ENCODE peak calls at places on chromosomes 7 and 10, in four cellular contexts. Q, V, X and A are unnamed samples.

GRCh38 chr10:94205370-94205930 is 157.3 kb downstream of the NOC3L start:
- DNase-seq in V (no peak), Q (no peak), X (no peak), A (no peak)

GRCh38 chr7:52026140-52026539 is 709.5 kb upstream of the COBL start:
- DNase-seq in X (no peak), Q (no peak), V (no peak), A (no peak)

GRCh38 chr7:42144253-42145002 is 92.6 kb downstream of the GLI3 start:
- DNase-seq in V (no peak), Q (no peak), X (no peak), A (no peak)

GRCh38 chr10:72335394-72336258 is 19.1 kb downstream of the DNAJB12 start:
- DNase-seq in Q (no peak), X (no peak), V (no peak), A (no peak)

GRCh38 chr7:70434821-70435220 is 697.1 kb upstream of the GALNT17 start:
- DNase-seq in V (no peak), Q (no peak), X (no peak), A (no peak)

GRCh38 chr7:94394399-94395140 is at the start of gene COL1A2:
- DNase-seq in V (no peak), X (peak; percentile 16), Q (no peak), A (no peak)

GRCh38 chr7:62361-63116 is 129.8 kb upstream of the FAM20C start:
- DNase-seq in Q (no peak), X (no peak), V (no peak), A (no peak)

GRCh38 chr10:93947055-93947454 is 46.7 kb upstream of the PLCE1 start:
- DNase-seq in X (no peak), Q (peak; percentile 27), V (no peak), A (no peak)

GRCh38 chr10:1551636-1552338 is 185.5 kb downstream of the ADARB2 start:
- DNase-seq in Q (no peak), X (no peak), V (no peak), A (no peak)

GRCh38 chr10:78602201-78602917 is 466.4 kb upstream of the ZMIZ1 start:
- DNase-seq in Q (no peak), X (no peak), V (no peak), A (no peak)

GRCh38 chr10:60796481-60796880 is 18.2 kb downstream of the CDK1 start:
- DNase-seq in X (no peak), Q (no peak), V (no peak), A (no peak)

GRCh38 chr10:60797200-60797599 is 18.9 kb downstream of the CDK1 start:
- DNase-seq in X (no peak), V (no peak), Q (peak; percentile 32), A (no peak)

GRCh38 chr10:60798870-60799269 is 20.6 kb downstream of the CDK1 start:
- DNase-seq in Q (no peak), X (no peak), V (no peak), A (no peak)

GRCh38 chr10:60799971-60800370 is 21.7 kb downstream of the CDK1 start:
- DNase-seq in X (no peak), Q (no peak), V (no peak), A (no peak)

DNA sequence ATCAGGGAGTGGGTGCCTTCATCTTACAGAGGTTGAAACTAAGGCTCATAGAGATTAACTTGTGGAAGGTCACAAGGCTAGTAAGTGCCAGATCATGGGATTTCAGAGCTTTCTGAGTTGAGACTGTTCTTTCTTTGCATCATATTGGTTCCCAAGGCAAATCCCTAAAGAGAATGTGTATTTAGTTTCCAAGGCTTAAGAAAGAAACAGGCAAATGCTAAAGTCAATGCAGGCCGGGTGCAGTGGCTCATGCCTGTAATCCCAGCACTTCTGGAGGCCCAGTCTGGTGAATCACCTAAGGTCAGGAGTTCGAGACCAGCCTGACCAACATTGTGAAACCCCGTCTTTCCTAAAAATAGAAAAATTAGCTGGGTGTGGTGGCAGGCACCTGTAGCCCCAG is 19.8 kb downstream of the CDK1 start:
- DNase-seq in X (no peak), V (no peak), Q (no peak), A (peak; percentile 32)
- TF ChIP-seq USF2 in X (no peak), V (no peak), Q (no peak), A (no peak)

DNA sequence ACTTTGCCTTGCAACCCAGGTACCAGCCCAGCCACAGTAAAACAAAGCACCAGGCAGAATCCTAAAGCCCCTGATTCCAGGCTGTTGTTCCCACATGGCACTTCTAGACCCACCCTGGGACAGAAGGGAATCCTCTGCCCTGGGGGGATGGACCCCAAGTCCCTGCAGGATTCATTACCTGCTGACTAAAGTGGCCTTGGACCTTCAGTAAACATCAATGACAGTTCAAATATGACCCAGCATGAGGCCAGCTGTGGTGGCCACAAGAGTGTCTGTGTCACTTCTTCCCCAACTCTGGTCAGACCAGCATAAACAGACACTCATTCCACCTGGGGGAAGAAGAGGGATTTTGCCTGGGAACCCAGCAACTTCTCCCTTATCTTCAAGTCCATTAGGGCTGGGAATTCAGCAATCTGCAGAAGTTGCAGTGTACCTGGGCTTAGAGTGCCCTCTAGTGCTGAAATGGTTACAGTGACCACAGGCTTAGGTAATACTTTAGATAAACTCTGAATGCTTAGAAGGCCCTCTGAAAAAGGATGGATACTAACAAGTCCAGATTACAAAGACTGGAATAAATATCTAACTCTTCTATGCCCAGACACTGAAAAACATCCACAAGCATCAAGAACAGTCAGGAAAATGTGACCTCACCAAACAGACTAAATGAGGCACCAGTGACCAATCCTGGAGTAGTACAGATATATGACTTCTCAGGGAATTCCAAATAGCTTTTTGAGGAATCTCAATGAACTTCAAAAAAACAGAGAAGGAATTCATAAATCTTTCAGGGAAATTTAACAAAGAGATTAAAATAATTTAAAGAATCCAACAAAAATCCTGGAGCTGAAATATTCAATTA is 108.5 kb upstream of the TMEM168 start:
- DNase-seq in Q (peak; percentile 79), X (peak; percentile 70), V (peak; percentile 15), A (peak; percentile 28)
- TF ChIP-seq RNF2 in Q (no peak), X (no peak), V (no peak), A (no peak)

DNA sequence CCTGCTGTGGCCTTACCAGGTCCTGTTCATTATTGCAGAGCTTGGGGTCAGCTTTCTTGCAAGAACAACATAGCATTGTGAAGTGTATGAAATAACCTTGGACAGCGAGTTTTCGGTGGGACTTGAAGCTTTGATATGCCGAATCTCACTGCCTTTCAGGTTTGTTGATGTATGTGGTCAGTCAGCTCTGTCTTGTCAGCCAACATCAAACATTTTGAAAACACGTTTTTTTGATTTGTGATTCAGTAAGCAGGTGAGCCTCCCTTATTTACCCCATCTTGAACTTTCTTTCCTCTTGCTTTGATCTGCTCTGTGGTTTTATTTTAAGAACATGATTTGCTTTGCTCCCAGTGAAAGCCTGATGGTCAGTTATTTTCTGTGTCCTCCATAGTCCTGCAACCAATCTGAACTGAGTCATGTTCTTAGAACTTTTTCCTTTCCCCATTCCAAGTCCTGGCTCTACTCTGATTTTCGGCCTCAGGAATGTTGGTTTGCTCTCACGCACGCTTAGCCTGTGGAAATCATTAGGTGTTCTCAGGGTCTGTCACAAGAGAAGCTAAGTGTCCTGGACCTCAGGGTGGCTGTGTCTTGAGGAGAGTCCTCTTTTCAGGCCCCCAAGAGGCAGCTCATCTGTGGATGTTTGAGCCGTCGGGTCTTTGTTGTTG is 8.7 kb downstream of the WBP1L start:
- DNase-seq in Q (peak; percentile 51), X (no peak), V (no peak), A (no peak)
- TF ChIP-seq USF2 in Q (no peak), X (no peak), V (no peak), A (no peak)

GRCh38 chr7:152051968-152052367 is 26.5 kb downstream of the GALNT11 start:
- DNase-seq in Q (no peak), X (no peak), V (no peak), A (no peak)
- TF ChIP-seq RNF2 in Q (no peak), X (no peak), V (no peak), A (no peak)

GRCh38 chr7:47435889-47436312 is 146.0 kb downstream of the TNS3 start:
- DNase-seq in Q (peak; percentile 27), V (peak; percentile 23), X (peak; percentile 48), A (peak; percentile 62)
- TF ChIP-seq USF2 in Q (no peak), V (no peak), X (no peak), A (no peak)

GRCh38 chr10:128147669-128148068 is 21.4 kb upstream of the MKI67 start:
- DNase-seq in Q (no peak), X (no peak), V (no peak), A (no peak)
- TF ChIP-seq RNF2 in Q (no peak), X (no peak), V (no peak), A (no peak)

GRCh38 chr7:98852826-98853225 is 17.0 kb downstream of the TMEM130 start:
- DNase-seq in V (no peak), X (no peak), Q (no peak), A (no peak)
- TF ChIP-seq USF2 in V (no peak), X (no peak), Q (no peak), A (no peak)

GRCh38 chr10:120103957-120104560 is 211.5 kb downstream of the SEC23IP start:
- DNase-seq in Q (no peak), X (no peak), V (no peak), A (no peak)

DNA sequence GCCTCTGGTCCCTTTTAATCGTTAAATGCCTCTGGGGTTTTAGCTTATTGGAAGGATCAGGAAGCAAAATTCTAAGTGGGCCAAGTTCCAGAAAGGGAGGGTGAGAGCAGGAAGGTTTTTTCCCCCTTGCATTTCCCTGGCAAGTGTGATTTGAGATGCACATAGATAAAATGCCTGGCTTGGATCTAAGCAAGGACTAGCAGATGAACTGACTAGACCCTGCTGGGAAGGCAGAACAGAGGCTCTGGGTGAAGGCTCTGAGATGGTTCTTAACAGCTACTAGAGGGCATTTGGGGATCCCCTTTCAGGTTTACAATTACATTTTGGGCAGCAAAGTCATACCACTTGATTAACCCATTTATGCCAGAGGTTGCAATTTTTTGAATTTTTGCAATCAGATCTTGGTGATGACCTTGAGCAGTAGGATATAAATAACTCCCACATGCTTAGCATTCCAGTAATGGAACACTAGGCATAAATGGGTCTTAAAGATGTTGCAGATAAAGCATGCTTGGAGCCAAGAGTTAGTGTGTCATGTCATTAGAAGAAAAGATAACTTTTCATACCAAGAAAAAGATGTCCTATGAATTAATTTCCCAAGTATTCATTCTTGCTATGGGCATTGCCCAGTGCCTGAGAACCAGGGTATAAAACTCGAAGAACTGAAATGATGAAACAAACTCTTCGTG is 205.9 kb downstream of the SEC23IP start:
- DNase-seq in X (no peak), Q (no peak), V (no peak), A (no peak)
- TF ChIP-seq RNF2 in X (no peak), Q (no peak), V (no peak), A (no peak)

GRCh38 chr10:49509904-49510303 is 29.0 kb downstream of the ERCC6 start:
- DNase-seq in Q (no peak), V (no peak), X (no peak), A (no peak)
- TF ChIP-seq USF2 in Q (no peak), V (no peak), X (no peak), A (no peak)

GRCh38 chr7:92359801-92360200 is 87.5 kb upstream of the GATAD1 start:
- DNase-seq in V (no peak), Q (no peak), X (no peak), A (no peak)
- TF ChIP-seq RNF2 in V (no peak), Q (no peak), X (no peak), A (no peak)